ENCODE peak calls at places on chromosome 1, in nine cellular contexts. One of them, this sample, is unnamed.

GRCh38 chr1:244409648-244410164 is 42.0 kb downstream of the ADSS2 start:
- DNase-seq in pancreas: no peak
- DNase-seq in kidney: no peak
- DNase-seq in nephron progenitor cell: no peak
- DNase-seq in progenitor cell of endocrine pancreas: no peak
- DNase-seq in neural crest cell: no peak
- DNase-seq in endothelial cell: no peak
- DNase-seq in fibroblast of the aortic adventitia: no peak
- DNase-seq in BJ: no peak
- DNase-seq in this sample: no peak

GRCh38 chr1:36612881-36613280 is 130.2 kb upstream of the CSF3R start:
- DNase-seq in BJ: no peak
- DNase-seq in kidney: no peak
- DNase-seq in endothelial cell: peak; percentile 26
- DNase-seq in progenitor cell of endocrine pancreas: no peak
- DNase-seq in nephron progenitor cell: no peak
- DNase-seq in neural crest cell: no peak
- DNase-seq in pancreas: no peak
- DNase-seq in fibroblast of the aortic adventitia: no peak
- DNase-seq in this sample: no peak

GRCh38 chr1:117177376-117177775 is 33.4 kb downstream of the VTCN1 start:
- DNase-seq in progenitor cell of endocrine pancreas: no peak
- DNase-seq in endothelial cell: no peak
- DNase-seq in pancreas: no peak
- DNase-seq in nephron progenitor cell: no peak
- DNase-seq in BJ: no peak
- DNase-seq in kidney: no peak
- DNase-seq in fibroblast of the aortic adventitia: no peak
- DNase-seq in neural crest cell: no peak
- DNase-seq in this sample: no peak

GRCh38 chr1:171984850-171985485 is 143.7 kb downstream of the DNM3 start:
- DNase-seq in pancreas: no peak
- DNase-seq in nephron progenitor cell: peak; percentile 4
- DNase-seq in fibroblast of the aortic adventitia: peak; percentile 63
- DNase-seq in neural crest cell: no peak
- DNase-seq in endothelial cell: no peak
- DNase-seq in kidney: no peak
- DNase-seq in progenitor cell of endocrine pancreas: no peak
- DNase-seq in BJ: no peak
- DNase-seq in this sample: no peak

GRCh38 chr1:117599822-117600221 is 6.0 kb upstream of the TENT5C start:
- DNase-seq in pancreas: peak; percentile 11
- DNase-seq in nephron progenitor cell: no peak
- DNase-seq in kidney: no peak
- DNase-seq in neural crest cell: no peak
- DNase-seq in endothelial cell: no peak
- DNase-seq in fibroblast of the aortic adventitia: no peak
- DNase-seq in BJ: no peak
- DNase-seq in progenitor cell of endocrine pancreas: no peak
- DNase-seq in this sample: peak; percentile 1

GRCh38 chr1:204923626-204924012 is 53.0 kb downstream of the NFASC start:
- DNase-seq in fibroblast of the aortic adventitia: no peak
- DNase-seq in endothelial cell: no peak
- DNase-seq in progenitor cell of endocrine pancreas: no peak
- DNase-seq in kidney: no peak
- DNase-seq in nephron progenitor cell: no peak
- DNase-seq in neural crest cell: no peak
- DNase-seq in pancreas: no peak
- DNase-seq in BJ: no peak
- DNase-seq in this sample: no peak

GRCh38 chr1:208089971-208090755 is 154.0 kb downstream of the PLXNA2 start:
- DNase-seq in neural crest cell: no peak
- DNase-seq in kidney: no peak
- DNase-seq in nephron progenitor cell: peak; percentile 35
- DNase-seq in pancreas: no peak
- DNase-seq in BJ: peak; percentile 59
- DNase-seq in progenitor cell of endocrine pancreas: no peak
- DNase-seq in endothelial cell: no peak
- DNase-seq in fibroblast of the aortic adventitia: peak; percentile 72
- DNase-seq in this sample: no peak

GRCh38 chr1:39452540-39452939 is 38.9 kb upstream of the BMP8A start:
- DNase-seq in BJ: no peak
- DNase-seq in endothelial cell: no peak
- DNase-seq in nephron progenitor cell: no peak
- DNase-seq in fibroblast of the aortic adventitia: no peak
- DNase-seq in kidney: no peak
- DNase-seq in progenitor cell of endocrine pancreas: no peak
- DNase-seq in neural crest cell: no peak
- DNase-seq in pancreas: no peak
- DNase-seq in this sample: no peak

GRCh38 chr1:89962742-89963075 is 32.2 kb upstream of the ZNF326 start:
- DNase-seq in neural crest cell: no peak
- DNase-seq in BJ: no peak
- DNase-seq in nephron progenitor cell: no peak
- DNase-seq in kidney: no peak
- DNase-seq in progenitor cell of endocrine pancreas: no peak
- DNase-seq in pancreas: no peak
- DNase-seq in fibroblast of the aortic adventitia: no peak
- DNase-seq in endothelial cell: no peak
- DNase-seq in this sample: no peak

GRCh38 chr1:38611661-38612211 is 247.8 kb downstream of the RRAGC start:
- DNase-seq in kidney: no peak
- DNase-seq in nephron progenitor cell: no peak
- DNase-seq in endothelial cell: no peak
- DNase-seq in BJ: no peak
- DNase-seq in neural crest cell: no peak
- DNase-seq in progenitor cell of endocrine pancreas: no peak
- DNase-seq in pancreas: no peak
- DNase-seq in fibroblast of the aortic adventitia: no peak
- DNase-seq in this sample: no peak

GRCh38 chr1:226064168-226064815 is 1.8 kb downstream of the H3-3A start:
- DNase-seq in pancreas: no peak
- DNase-seq in kidney: no peak
- DNase-seq in endothelial cell: no peak
- DNase-seq in progenitor cell of endocrine pancreas: no peak
- DNase-seq in fibroblast of the aortic adventitia: peak; percentile 35
- DNase-seq in nephron progenitor cell: no peak
- DNase-seq in neural crest cell: no peak
- DNase-seq in BJ: no peak
- DNase-seq in this sample: no peak
- TF ChIP-seq CTCF in pancreas: peak; percentile 67
- TF ChIP-seq CTCF in kidney: peak; percentile 43
- TF ChIP-seq CTCF in endothelial cell: peak; percentile 98
- TF ChIP-seq CTCF in progenitor cell of endocrine pancreas: peak; percentile 71
- TF ChIP-seq CTCF in fibroblast of the aortic adventitia: peak; percentile 51
- TF ChIP-seq CTCF in nephron progenitor cell: peak; percentile 75
- TF ChIP-seq CTCF in neural crest cell: peak; percentile 73
- TF ChIP-seq CTCF in BJ: peak; percentile 74
- TF ChIP-seq CTCF in this sample: peak; percentile 79

DNA sequence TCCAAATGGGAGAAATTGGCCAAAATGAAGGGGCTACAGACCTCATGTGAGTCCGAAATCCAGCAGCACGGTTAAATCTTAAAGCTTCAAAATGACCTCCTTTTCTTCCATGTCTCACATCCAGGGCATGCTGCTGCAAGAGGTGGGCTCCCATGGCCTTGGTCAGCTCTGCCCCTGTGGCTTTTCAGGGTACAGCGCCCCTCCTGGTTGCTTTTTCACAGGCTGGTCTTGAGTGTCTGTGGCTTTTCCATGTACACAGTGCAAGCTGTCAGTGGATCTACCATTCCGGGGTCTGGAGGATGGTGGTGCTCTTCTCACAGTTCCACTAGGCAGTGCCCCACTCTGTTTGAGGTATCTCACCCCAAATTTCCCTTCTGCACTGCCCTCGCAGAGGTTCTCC is 78.7 kb downstream of the PRRX1 start:
- DNase-seq in nephron progenitor cell: no peak
- DNase-seq in endothelial cell: no peak
- DNase-seq in progenitor cell of endocrine pancreas: no peak
- DNase-seq in fibroblast of the aortic adventitia: no peak
- DNase-seq in BJ: no peak
- DNase-seq in neural crest cell: no peak
- DNase-seq in kidney: no peak
- DNase-seq in pancreas: no peak
- DNase-seq in this sample: no peak
- TF ChIP-seq CTCF in nephron progenitor cell: no peak
- TF ChIP-seq CTCF in endothelial cell: no peak
- TF ChIP-seq CTCF in progenitor cell of endocrine pancreas: no peak
- TF ChIP-seq CTCF in fibroblast of the aortic adventitia: no peak
- TF ChIP-seq CTCF in BJ: no peak
- TF ChIP-seq CTCF in neural crest cell: no peak
- TF ChIP-seq CTCF in kidney: no peak
- TF ChIP-seq CTCF in pancreas: no peak
- TF ChIP-seq CTCF in this sample: no peak

GRCh38 chr1:9181990-9182783 is 52.4 kb upstream of the H6PD start:
- DNase-seq in neural crest cell: no peak
- DNase-seq in progenitor cell of endocrine pancreas: peak; percentile 32
- DNase-seq in endothelial cell: peak; percentile 58
- DNase-seq in fibroblast of the aortic adventitia: peak; percentile 46
- DNase-seq in kidney: peak; percentile 77
- DNase-seq in pancreas: peak; percentile 46
- DNase-seq in BJ: no peak
- DNase-seq in nephron progenitor cell: peak; percentile 69
- DNase-seq in this sample: no peak
- TF ChIP-seq CTCF in neural crest cell: peak; percentile 32
- TF ChIP-seq CTCF in progenitor cell of endocrine pancreas: peak; percentile 38
- TF ChIP-seq CTCF in endothelial cell: no peak
- TF ChIP-seq CTCF in fibroblast of the aortic adventitia: peak; percentile 11
- TF ChIP-seq CTCF in kidney: no peak
- TF ChIP-seq CTCF in pancreas: no peak
- TF ChIP-seq CTCF in BJ: no peak
- TF ChIP-seq CTCF in nephron progenitor cell: peak; percentile 10
- TF ChIP-seq CTCF in this sample: no peak

GRCh38 chr1:44036409-44037111 is 5.3 kb upstream of the SLC6A9 start:
- DNase-seq in kidney: no peak
- DNase-seq in fibroblast of the aortic adventitia: peak; percentile 73
- DNase-seq in nephron progenitor cell: peak; percentile 72
- DNase-seq in BJ: no peak
- DNase-seq in endothelial cell: peak; percentile 74
- DNase-seq in pancreas: peak; percentile 66
- DNase-seq in progenitor cell of endocrine pancreas: peak; percentile 49
- DNase-seq in neural crest cell: peak; percentile 64
- DNase-seq in this sample: peak; percentile 50
- TF ChIP-seq CTCF in kidney: peak; percentile 87
- TF ChIP-seq CTCF in fibroblast of the aortic adventitia: peak; percentile 76
- TF ChIP-seq CTCF in nephron progenitor cell: peak; percentile 74
- TF ChIP-seq CTCF in BJ: peak; percentile 80
- TF ChIP-seq CTCF in endothelial cell: peak; percentile 66
- TF ChIP-seq CTCF in pancreas: peak; percentile 76
- TF ChIP-seq CTCF in progenitor cell of endocrine pancreas: peak; percentile 79
- TF ChIP-seq CTCF in neural crest cell: peak; percentile 84
- TF ChIP-seq CTCF in this sample: no peak

GRCh38 chr1:113657126-113657525 is 102.2 kb downstream of the PHTF1 start:
- DNase-seq in nephron progenitor cell: no peak
- DNase-seq in endothelial cell: no peak
- DNase-seq in BJ: no peak
- DNase-seq in kidney: no peak
- DNase-seq in progenitor cell of endocrine pancreas: no peak
- DNase-seq in neural crest cell: no peak
- DNase-seq in fibroblast of the aortic adventitia: no peak
- DNase-seq in pancreas: no peak
- DNase-seq in this sample: no peak

GRCh38 chr1:113660053-113660452 is 99.2 kb downstream of the PHTF1 start:
- DNase-seq in BJ: no peak
- DNase-seq in fibroblast of the aortic adventitia: no peak
- DNase-seq in nephron progenitor cell: no peak
- DNase-seq in progenitor cell of endocrine pancreas: no peak
- DNase-seq in neural crest cell: no peak
- DNase-seq in endothelial cell: no peak
- DNase-seq in pancreas: no peak
- DNase-seq in kidney: no peak
- DNase-seq in this sample: no peak

GRCh38 chr1:113659010-113659409 is 100.3 kb downstream of the PHTF1 start:
- DNase-seq in kidney: no peak
- DNase-seq in nephron progenitor cell: no peak
- DNase-seq in endothelial cell: no peak
- DNase-seq in pancreas: no peak
- DNase-seq in BJ: no peak
- DNase-seq in neural crest cell: no peak
- DNase-seq in progenitor cell of endocrine pancreas: no peak
- DNase-seq in fibroblast of the aortic adventitia: no peak
- DNase-seq in this sample: no peak

GRCh38 chr1:113654883-113655282 is 104.4 kb downstream of the PHTF1 start:
- DNase-seq in nephron progenitor cell: no peak
- DNase-seq in neural crest cell: no peak
- DNase-seq in progenitor cell of endocrine pancreas: no peak
- DNase-seq in fibroblast of the aortic adventitia: no peak
- DNase-seq in kidney: no peak
- DNase-seq in endothelial cell: no peak
- DNase-seq in pancreas: no peak
- DNase-seq in BJ: no peak
- DNase-seq in this sample: no peak

GRCh38 chr1:113657556-113658063 is 101.7 kb downstream of the PHTF1 start:
- DNase-seq in kidney: no peak
- DNase-seq in fibroblast of the aortic adventitia: no peak
- DNase-seq in progenitor cell of endocrine pancreas: no peak
- DNase-seq in pancreas: no peak
- DNase-seq in nephron progenitor cell: no peak
- DNase-seq in neural crest cell: no peak
- DNase-seq in endothelial cell: no peak
- DNase-seq in BJ: no peak
- DNase-seq in this sample: no peak
- TF ChIP-seq CTCF in kidney: no peak
- TF ChIP-seq CTCF in fibroblast of the aortic adventitia: no peak
- TF ChIP-seq CTCF in progenitor cell of endocrine pancreas: no peak
- TF ChIP-seq CTCF in pancreas: no peak
- TF ChIP-seq CTCF in nephron progenitor cell: no peak
- TF ChIP-seq CTCF in neural crest cell: no peak
- TF ChIP-seq CTCF in endothelial cell: no peak
- TF ChIP-seq CTCF in BJ: no peak
- TF ChIP-seq CTCF in this sample: no peak

GRCh38 chr1:43861985-43862735 is 71.4 kb upstream of the ARTN start:
- DNase-seq in kidney: no peak
- DNase-seq in progenitor cell of endocrine pancreas: no peak
- DNase-seq in neural crest cell: no peak
- DNase-seq in pancreas: no peak
- DNase-seq in fibroblast of the aortic adventitia: no peak
- DNase-seq in nephron progenitor cell: no peak
- DNase-seq in endothelial cell: no peak
- DNase-seq in BJ: no peak
- DNase-seq in this sample: no peak
- TF ChIP-seq CTCF in kidney: no peak
- TF ChIP-seq CTCF in progenitor cell of endocrine pancreas: no peak
- TF ChIP-seq CTCF in neural crest cell: no peak
- TF ChIP-seq CTCF in pancreas: no peak
- TF ChIP-seq CTCF in fibroblast of the aortic adventitia: no peak
- TF ChIP-seq CTCF in nephron progenitor cell: no peak
- TF ChIP-seq CTCF in endothelial cell: no peak
- TF ChIP-seq CTCF in BJ: no peak
- TF ChIP-seq CTCF in this sample: no peak

DNA sequence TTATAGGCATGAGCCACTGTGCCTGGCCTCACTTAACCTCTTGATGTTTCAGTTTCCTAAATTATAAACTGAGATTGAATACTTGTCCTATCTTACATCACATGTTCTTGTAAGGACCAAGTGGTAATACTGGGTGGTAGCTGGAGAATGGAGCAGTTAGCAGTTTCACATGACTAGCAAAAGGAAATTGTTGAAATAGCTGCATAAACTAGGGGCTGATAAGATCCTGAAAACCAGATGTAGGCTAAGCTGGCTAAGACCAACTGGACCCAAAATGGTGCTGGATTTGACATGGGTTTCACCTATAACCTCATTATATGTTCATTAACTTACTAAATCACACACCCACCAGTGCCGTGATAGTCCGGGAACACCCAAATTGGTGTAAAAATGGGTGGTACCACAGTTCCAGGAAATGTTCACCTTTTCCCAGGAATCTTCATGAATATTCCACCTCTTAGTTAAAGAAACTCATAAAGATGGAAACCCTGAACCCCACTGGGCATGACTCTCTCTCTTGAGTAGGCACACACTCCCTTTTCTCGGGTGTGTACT is at the start of gene PAPPA2:
- DNase-seq in nephron progenitor cell: no peak
- DNase-seq in fibroblast of the aortic adventitia: peak; percentile 31
- DNase-seq in endothelial cell: no peak
- DNase-seq in BJ: no peak
- DNase-seq in neural crest cell: no peak
- DNase-seq in progenitor cell of endocrine pancreas: no peak
- DNase-seq in pancreas: no peak
- DNase-seq in kidney: no peak
- DNase-seq in this sample: no peak
- TF ChIP-seq CTCF in nephron progenitor cell: no peak
- TF ChIP-seq CTCF in fibroblast of the aortic adventitia: no peak
- TF ChIP-seq CTCF in endothelial cell: no peak
- TF ChIP-seq CTCF in BJ: no peak
- TF ChIP-seq CTCF in neural crest cell: no peak
- TF ChIP-seq CTCF in progenitor cell of endocrine pancreas: no peak
- TF ChIP-seq CTCF in pancreas: no peak
- TF ChIP-seq CTCF in kidney: no peak
- TF ChIP-seq CTCF in this sample: no peak